ENCODE peak calls at places on chromosomes 2 and 18, in eight cellular contexts. G is tibial artery, U is thoracic aorta, T is stomach, K is K562, N is hepatocyte, S is body of pancreas, A is GM23248. L is an unnamed sample. For H3K4me1, the result is how much of the 10 kb centered on the place peaks cover.

GRCh38 chr2:52676056-52676455 is 1091.5 kb upstream of the CHAC2 start:
- DNase-seq in A (no peak), T (no peak), K (no peak), N (no peak), S (no peak), U (no peak), G (no peak), L (no peak)

GRCh38 chr18:11078491-11078890 is 70.9 kb downstream of the PIEZO2 start:
- DNase-seq in K (no peak), A (no peak), G (no peak), U (no peak), S (no peak), T (no peak), N (peak), L (no peak)

GRCh38 chr2:101533611-101534601 is 59.0 kb upstream of the RFX8 start:
- DNase-seq in U (no peak), N (no peak), A (no peak), S (no peak), G (no peak), K (no peak), T (no peak), L (no peak)

GRCh38 chr2:75640621-75641121 is 5.9 kb upstream of the MRPL19 start:
- DNase-seq in A (peak), N (peak), S (peak), G (peak), U (no peak), K (peak), T (peak), L (peak)

GRCh38 chr2:240623531-240624010 is 1.7 kb upstream of the GPR35 start:
- DNase-seq in A (no peak), N (no peak), T (no peak), G (peak), U (no peak), S (no peak), K (no peak), L (no peak)

GRCh38 chr2:3712841-3713503 is 9.6 kb downstream of the DCDC2C start:
- DNase-seq in U (no peak), T (no peak), A (peak), S (no peak), N (no peak), G (no peak), K (no peak), L (no peak)

GRCh38 chr2:45960057-45960863 is 308.8 kb downstream of the PRKCE start:
- DNase-seq in S (no peak), K (no peak), U (no peak), T (no peak), N (peak), A (no peak), G (no peak), L (no peak)

GRCh38 chr2:170122883-170123547 is 54.9 kb upstream of the MYO3B start:
- DNase-seq in G (no peak), A (peak), S (no peak), T (no peak), K (no peak), N (no peak), U (no peak), L (no peak)

GRCh38 chr2:75375646-75376582 is 176.6 kb upstream of the TACR1 start:
- DNase-seq in A (peak), T (no peak), S (no peak), K (no peak), N (no peak), G (no peak), U (no peak), L (no peak)

GRCh38 chr2:223560704-223561435 is 41.3 kb downstream of the SCG2 start:
- DNase-seq in T (no peak), G (no peak), A (peak), N (no peak), S (no peak), K (no peak), U (no peak), L (no peak)

GRCh38 chr2:26970244-26970927 is at the start of gene MAPRE3:
- DNase-seq in S (peak), K (peak), N (peak), U (no peak), T (peak), A (peak), G (peak), L (peak)

GRCh38 chr2:194610297-194610696 is 1046.7 kb upstream of the SLC39A10 start:
- DNase-seq in T (no peak), G (no peak), N (no peak), S (no peak), K (no peak), A (no peak), U (no peak), L (no peak)

GRCh38 chr18:36214811-36215210 is 27.5 kb downstream of the MOCOS start:
- DNase-seq in N (no peak), G (no peak), T (no peak), S (no peak), A (no peak), U (no peak), K (no peak), L (no peak)

GRCh38 chr2:215881582-215881981 is 131.8 kb downstream of the MREG start:
- DNase-seq in N (no peak), A (peak), G (no peak), T (no peak), K (no peak), S (no peak), U (no peak), L (no peak)

GRCh38 chr2:29475446-29476006 is 360.3 kb downstream of the CLIP4 start:
- DNase-seq in G (no peak), A (no peak), S (no peak), U (no peak), T (no peak), N (no peak), K (no peak), L (no peak)

GRCh38 chr2:20148841-20149702 is 75.9 kb downstream of the SDC1 start:
- DNase-seq in T (no peak), S (peak), U (no peak), A (peak), K (no peak), G (no peak), N (no peak), L (no peak)

GRCh38 chr2:79876430-79876829 is 363.6 kb downstream of the CTNNA2 start:
- DNase-seq in G (no peak), U (no peak), K (no peak), A (peak), S (peak), T (no peak), N (peak), L (no peak)

GRCh38 chr2:144515694-144516416 is 4.1 kb downstream of the ZEB2 start:
- DNase-seq in U (no peak), K (peak), T (no peak), N (peak), G (peak), A (peak), S (no peak), L (no peak)

GRCh38 chr2:217054791-217055190 is 194.9 kb upstream of the TNP1 start:
- DNase-seq in S (no peak), T (no peak), N (no peak), A (peak), K (no peak), G (no peak), U (no peak), L (no peak)

GRCh38 chr2:156332452-156333273 is at the start of gene NR4A2:
- DNase-seq in K (peak), T (peak), A (peak), S (peak), U (peak), G (peak), N (peak), L (peak)

GRCh38 chr2:219380926-219381325 is 6.8 kb downstream of the DNPEP start:
- DNase-seq in S (no peak), N (no peak), U (no peak), T (no peak), G (no peak), K (no peak), A (no peak), L (no peak)

GRCh38 chr2:156864230-156864629 is 393.3 kb upstream of the GALNT5 start:
- DNase-seq in S (no peak), U (no peak), N (no peak), K (no peak), G (no peak), A (no peak), T (no peak), L (no peak)

DNA sequence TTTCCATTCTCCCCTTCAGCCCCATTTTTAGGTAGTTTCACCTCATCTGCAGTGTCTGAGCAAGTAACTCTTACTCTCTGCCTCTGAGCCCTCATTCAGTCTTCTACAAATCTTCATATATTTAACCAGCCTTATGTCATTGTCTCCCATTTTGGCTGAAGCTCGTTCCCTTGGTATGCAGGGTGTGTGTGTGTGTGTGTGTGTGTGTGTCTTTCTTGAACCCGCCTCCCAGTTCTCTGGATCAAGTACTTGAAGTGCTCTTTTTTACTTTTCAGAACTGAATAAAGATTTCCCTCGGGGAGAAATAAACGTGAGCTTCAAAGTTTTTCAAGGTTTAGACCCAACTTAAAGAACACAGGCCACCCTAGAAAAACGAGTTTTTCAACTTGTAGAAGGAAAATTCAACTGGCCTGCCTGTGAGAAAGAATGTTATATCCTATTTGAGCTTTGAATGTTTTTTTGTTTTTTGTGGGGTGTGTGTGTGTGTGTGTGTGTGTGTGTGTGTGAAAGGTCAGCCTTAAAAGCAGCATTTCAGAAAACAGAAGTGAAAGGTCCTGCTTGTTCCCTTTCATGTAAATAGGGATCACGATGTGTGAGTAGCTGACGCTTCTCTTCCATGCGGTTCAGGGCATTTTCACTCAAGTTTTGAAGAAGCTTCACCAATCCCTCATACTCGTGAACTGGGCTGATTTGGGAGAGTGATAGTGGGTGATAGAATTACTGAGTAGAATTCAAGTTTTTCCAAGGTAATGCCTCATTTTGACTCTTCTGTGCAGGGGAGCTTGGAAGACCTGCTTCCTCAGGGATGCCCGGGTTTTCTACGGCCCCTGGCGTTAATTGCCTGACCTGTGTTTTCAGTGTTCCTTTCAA is 50.6 kb upstream of the EML6 start:
- DNase-seq in G (no peak), K (no peak), A (peak), T (no peak), U (no peak), S (no peak), N (no peak), L (no peak)
- H3K4me3 ChIP-seq in G (no peak), K (no peak), A (peak), T (peak), U (peak), S (no peak), N (no peak), L (no peak)

GRCh38 chr2:173130521-173131467 is 55.1 kb downstream of the MAP3K20 start:
- DNase-seq in A (no peak), T (no peak), K (no peak), S (no peak), N (no peak), U (no peak), G (no peak), L (no peak)
- H3K4me1 ChIP-seq in A (under half), T (under half), K (under half), S (under half), N (under half), U (under half), G (under half), L (under half)

GRCh38 chr18:55275042-55275897 is 312.7 kb downstream of the TCF4 start:
- DNase-seq in A (peak), G (peak), S (no peak), T (no peak), U (peak), N (no peak), K (no peak), L (no peak)

GRCh38 chr18:55268629-55269275 is 309.5 kb upstream of the CCDC68 start:
- DNase-seq in N (no peak), S (no peak), U (no peak), T (no peak), A (no peak), G (no peak), K (no peak), L (no peak)

GRCh38 chr18:55269632-55270031 is 310.4 kb upstream of the CCDC68 start:
- DNase-seq in T (no peak), G (no peak), N (no peak), S (no peak), K (no peak), U (no peak), A (peak), L (no peak)

GRCh38 chr18:55268146-55268545 is 308.9 kb upstream of the CCDC68 start:
- DNase-seq in U (no peak), N (no peak), G (no peak), S (no peak), T (no peak), A (no peak), K (no peak), L (no peak)

DNA sequence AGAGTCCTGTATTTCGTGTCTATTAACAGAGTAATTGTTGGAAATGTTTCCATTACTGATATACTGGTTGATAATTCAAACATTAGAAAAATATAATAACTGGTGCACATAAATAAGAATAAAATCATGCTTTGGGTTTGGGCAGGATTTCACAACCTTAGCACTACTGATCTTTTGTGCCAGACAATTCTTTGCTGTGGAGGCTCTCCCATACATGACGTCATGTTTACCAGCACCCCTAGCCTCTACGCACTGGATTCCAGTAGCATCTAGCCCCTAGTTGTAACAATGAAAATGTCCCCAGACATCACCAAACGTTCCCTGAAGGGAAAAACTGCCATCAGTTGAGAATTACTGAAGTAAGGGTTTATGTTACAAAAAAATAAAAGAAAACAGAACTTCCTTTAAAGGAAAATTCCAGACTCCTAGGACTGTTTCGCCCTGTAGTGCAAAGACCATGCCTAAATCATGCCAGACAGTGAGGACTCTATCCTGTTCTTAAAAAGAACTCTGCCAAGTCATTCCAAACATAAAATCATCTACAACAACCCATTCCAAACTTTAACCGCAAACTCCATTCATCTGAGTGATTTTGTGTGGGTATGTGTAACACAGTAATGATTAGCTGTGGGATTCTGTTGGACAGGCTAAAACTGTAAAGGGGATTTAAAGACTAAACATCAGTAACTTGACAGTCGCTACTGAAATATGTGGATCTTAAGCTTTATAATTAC is 313.4 kb upstream of the CCDC68 start:
- DNase-seq in U (no peak), K (no peak), T (no peak), N (no peak), S (no peak), A (peak), G (no peak), L (no peak)
- H3K27ac ChIP-seq in U (peak), K (no peak), T (peak), N (no peak), S (no peak), A (peak), G (no peak), L (no peak)

GRCh38 chr2:190545082-190545481 is 10.6 kb upstream of the NEMP2 start:
- DNase-seq in K (no peak), A (no peak), N (no peak), G (no peak), U (no peak), T (no peak), S (no peak), L (no peak)
- H3K4me3 ChIP-seq in K (no peak), A (no peak), N (no peak), G (peak), U (peak), T (no peak), S (no peak), L (no peak)

GRCh38 chr18:12842459-12843380 is 41.3 kb downstream of the PTPN2 start:
- DNase-seq in K (no peak), N (no peak), S (no peak), A (no peak), U (no peak), G (no peak), T (no peak), L (no peak)
- H3K4me1 ChIP-seq in K (under half), N (under half), S (under half), A (under half), U (under half), G (under half), T (under half), L (under half)

DNA sequence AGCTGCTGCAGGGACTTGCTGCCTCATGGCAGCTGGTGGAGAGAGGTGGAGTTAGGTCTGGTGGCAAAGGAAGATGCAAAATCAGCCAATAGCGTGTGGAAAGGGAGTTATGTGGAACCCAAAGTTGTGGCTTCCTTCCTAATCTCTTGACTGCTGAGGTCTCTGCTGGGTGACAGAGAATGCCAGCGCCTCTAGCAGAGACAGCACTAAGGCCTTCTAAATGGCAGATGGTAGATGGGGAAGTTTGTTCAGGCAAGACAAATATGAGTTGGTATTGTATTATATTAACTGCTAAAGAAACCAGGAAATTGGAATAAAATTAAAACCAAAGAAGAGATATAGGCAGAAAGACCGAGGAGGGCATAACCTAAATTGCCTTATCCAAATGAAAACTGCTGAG is 246.5 kb upstream of the SESTD1 start:
- DNase-seq in T (no peak), A (no peak), S (no peak), G (no peak), U (no peak), K (no peak), N (no peak), L (no peak)
- H3K27ac ChIP-seq in T (no peak), A (no peak), S (no peak), G (no peak), U (no peak), K (no peak), N (no peak), L (no peak)

GRCh38 chr2:71693286-71694270 is 240.2 kb downstream of the DYSF start:
- DNase-seq in U (no peak), S (no peak), N (no peak), K (no peak), T (no peak), G (peak), A (no peak), L (no peak)
- H3K4me3 ChIP-seq in U (no peak), S (no peak), N (no peak), K (no peak), T (no peak), G (no peak), A (no peak), L (no peak)

DNA sequence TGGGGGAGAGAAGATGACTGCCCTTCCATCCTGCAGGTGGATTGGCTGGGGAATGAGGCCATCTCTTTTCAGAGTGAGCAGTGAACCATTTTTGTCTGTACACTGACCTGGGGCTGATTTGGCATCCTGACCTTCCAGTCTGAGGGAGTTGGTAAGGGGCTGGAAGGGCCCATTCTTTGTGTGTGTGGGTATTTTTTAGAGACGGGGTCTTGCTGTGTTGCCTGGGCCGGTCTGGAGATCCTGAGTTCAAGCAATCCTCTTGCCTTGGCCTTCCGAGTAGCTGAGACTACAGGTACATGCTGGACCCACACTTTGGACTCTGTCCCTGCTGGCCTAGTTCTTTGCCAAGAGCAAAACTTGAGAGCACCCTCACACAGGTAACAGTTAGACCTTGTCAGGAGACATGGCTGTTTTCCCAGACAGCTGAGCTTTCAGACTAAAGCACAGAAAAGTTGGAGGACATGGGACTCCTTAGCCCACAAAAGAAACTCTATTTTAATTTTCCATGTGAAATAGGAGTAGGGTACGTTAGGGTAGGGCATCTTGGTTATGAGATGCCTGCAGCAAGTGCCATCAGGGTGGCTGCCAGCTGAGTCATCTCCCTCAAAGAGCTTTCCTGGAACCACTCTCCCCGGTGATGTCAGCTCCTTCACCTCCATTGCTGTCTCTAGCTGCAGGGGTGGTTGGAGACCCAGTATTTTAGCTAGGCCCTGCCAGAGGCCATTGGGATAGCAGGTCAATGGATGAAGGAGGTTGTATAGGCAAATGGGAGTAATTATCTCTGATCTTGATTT is 60.7 kb downstream of the DGKD start:
- DNase-seq in G (peak), U (peak), T (peak), N (no peak), S (no peak), K (no peak), A (peak), L (peak)
- H3K4me1 ChIP-seq in G (under half), U (half or more), T (half or more), N (under half), S (under half), K (under half), A (under half), L (under half)